ENCODE peak calls at places on chromosomes 16 and 17, in ten cellular contexts. One of them, this sample, is unnamed.

GRCh38 chr17:69853533-69854262 is 221.3 kb upstream of the KCNJ16 start:
- ATAC-seq in naive thymus-derived CD8-positive, alpha-beta T cell: no peak
- ATAC-seq in activated naive CD8-positive, alpha-beta T cell treated with anti-CD3 and anti-CD28 coated beads, Interleukin-2, amount 10 ng/mL, durations not matched to agents 7 days and 5 days: no peak
- ATAC-seq in central memory CD8-positive, alpha-beta T cell: no peak
- ATAC-seq in right cardiac atrium: peak
- ATAC-seq in sciatic nerve: peak
- ATAC-seq in effector memory CD8-positive, alpha-beta T cell: no peak
- ATAC-seq in stimulated activated naive B cell treated with anti-CD40 and anti-IgM and Interleukin-4, amounts not matched to agents 10 μg/mL and 1 μg/mL and 100 μg/mL, for 72 hours: peak
- ATAC-seq in activated T-cell treated with anti-CD3 and anti-CD28 coated beads, Interleukin-2, amount 50 U/mL, for 72 hours: no peak
- ATAC-seq in activated CD8-positive, alpha-beta memory T cell treated with anti-CD3 and anti-CD28 coated beads, Interleukin-2, amount 10 ng/mL, durations not matched to agents 7 days and 5 days: no peak
- ATAC-seq in this sample: peak

GRCh38 chr17:76196675-76197074 is 43.6 kb downstream of the RNF157 start:
- ATAC-seq in central memory CD8-positive, alpha-beta T cell: no peak
- ATAC-seq in naive thymus-derived CD8-positive, alpha-beta T cell: no peak
- ATAC-seq in stimulated activated naive B cell treated with anti-CD40 and anti-IgM and Interleukin-4, amounts not matched to agents 10 μg/mL and 1 μg/mL and 100 μg/mL, for 72 hours: no peak
- ATAC-seq in sciatic nerve: peak
- ATAC-seq in activated CD8-positive, alpha-beta memory T cell treated with anti-CD3 and anti-CD28 coated beads, Interleukin-2, amount 10 ng/mL, durations not matched to agents 7 days and 5 days: no peak
- ATAC-seq in activated naive CD8-positive, alpha-beta T cell treated with anti-CD3 and anti-CD28 coated beads, Interleukin-2, amount 10 ng/mL, durations not matched to agents 7 days and 5 days: no peak
- ATAC-seq in activated T-cell treated with anti-CD3 and anti-CD28 coated beads, Interleukin-2, amount 50 U/mL, for 72 hours: no peak
- ATAC-seq in right cardiac atrium: peak
- ATAC-seq in effector memory CD8-positive, alpha-beta T cell: no peak
- ATAC-seq in this sample: no peak

GRCh38 chr17:41784207-41784744 is 2.2 kb downstream of the JUP start:
- ATAC-seq in activated CD8-positive, alpha-beta memory T cell treated with anti-CD3 and anti-CD28 coated beads, Interleukin-2, amount 10 ng/mL, durations not matched to agents 7 days and 5 days: no peak
- ATAC-seq in activated T-cell treated with anti-CD3 and anti-CD28 coated beads, Interleukin-2, amount 50 U/mL, for 72 hours: no peak
- ATAC-seq in activated naive CD8-positive, alpha-beta T cell treated with anti-CD3 and anti-CD28 coated beads, Interleukin-2, amount 10 ng/mL, durations not matched to agents 7 days and 5 days: no peak
- ATAC-seq in naive thymus-derived CD8-positive, alpha-beta T cell: no peak
- ATAC-seq in stimulated activated naive B cell treated with anti-CD40 and anti-IgM and Interleukin-4, amounts not matched to agents 10 μg/mL and 1 μg/mL and 100 μg/mL, for 72 hours: peak
- ATAC-seq in effector memory CD8-positive, alpha-beta T cell: no peak
- ATAC-seq in right cardiac atrium: peak
- ATAC-seq in sciatic nerve: no peak
- ATAC-seq in central memory CD8-positive, alpha-beta T cell: no peak
- ATAC-seq in this sample: no peak

GRCh38 chr17:55731586-55732250 is 9.1 kb upstream of the TMEM100 start:
- ATAC-seq in right cardiac atrium: peak
- ATAC-seq in activated T-cell treated with anti-CD3 and anti-CD28 coated beads, Interleukin-2, amount 50 U/mL, for 72 hours: no peak
- ATAC-seq in naive thymus-derived CD8-positive, alpha-beta T cell: no peak
- ATAC-seq in stimulated activated naive B cell treated with anti-CD40 and anti-IgM and Interleukin-4, amounts not matched to agents 10 μg/mL and 1 μg/mL and 100 μg/mL, for 72 hours: no peak
- ATAC-seq in effector memory CD8-positive, alpha-beta T cell: no peak
- ATAC-seq in activated naive CD8-positive, alpha-beta T cell treated with anti-CD3 and anti-CD28 coated beads, Interleukin-2, amount 10 ng/mL, durations not matched to agents 7 days and 5 days: no peak
- ATAC-seq in central memory CD8-positive, alpha-beta T cell: no peak
- ATAC-seq in activated CD8-positive, alpha-beta memory T cell treated with anti-CD3 and anti-CD28 coated beads, Interleukin-2, amount 10 ng/mL, durations not matched to agents 7 days and 5 days: no peak
- ATAC-seq in sciatic nerve: peak
- ATAC-seq in this sample: peak

GRCh38 chr17:45073414-45074070 is 12.4 kb downstream of the NMT1 start:
- ATAC-seq in activated naive CD8-positive, alpha-beta T cell treated with anti-CD3 and anti-CD28 coated beads, Interleukin-2, amount 10 ng/mL, durations not matched to agents 7 days and 5 days: no peak
- ATAC-seq in sciatic nerve: peak
- ATAC-seq in naive thymus-derived CD8-positive, alpha-beta T cell: no peak
- ATAC-seq in activated T-cell treated with anti-CD3 and anti-CD28 coated beads, Interleukin-2, amount 50 U/mL, for 72 hours: no peak
- ATAC-seq in stimulated activated naive B cell treated with anti-CD40 and anti-IgM and Interleukin-4, amounts not matched to agents 10 μg/mL and 1 μg/mL and 100 μg/mL, for 72 hours: no peak
- ATAC-seq in central memory CD8-positive, alpha-beta T cell: no peak
- ATAC-seq in right cardiac atrium: peak
- ATAC-seq in activated CD8-positive, alpha-beta memory T cell treated with anti-CD3 and anti-CD28 coated beads, Interleukin-2, amount 10 ng/mL, durations not matched to agents 7 days and 5 days: no peak
- ATAC-seq in effector memory CD8-positive, alpha-beta T cell: no peak
- ATAC-seq in this sample: no peak

GRCh38 chr17:44602390-44602789 is 45.1 kb downstream of the FZD2 start:
- ATAC-seq in stimulated activated naive B cell treated with anti-CD40 and anti-IgM and Interleukin-4, amounts not matched to agents 10 μg/mL and 1 μg/mL and 100 μg/mL, for 72 hours: no peak
- ATAC-seq in effector memory CD8-positive, alpha-beta T cell: no peak
- ATAC-seq in naive thymus-derived CD8-positive, alpha-beta T cell: no peak
- ATAC-seq in activated T-cell treated with anti-CD3 and anti-CD28 coated beads, Interleukin-2, amount 50 U/mL, for 72 hours: no peak
- ATAC-seq in sciatic nerve: no peak
- ATAC-seq in central memory CD8-positive, alpha-beta T cell: no peak
- ATAC-seq in activated naive CD8-positive, alpha-beta T cell treated with anti-CD3 and anti-CD28 coated beads, Interleukin-2, amount 10 ng/mL, durations not matched to agents 7 days and 5 days: no peak
- ATAC-seq in right cardiac atrium: no peak
- ATAC-seq in activated CD8-positive, alpha-beta memory T cell treated with anti-CD3 and anti-CD28 coated beads, Interleukin-2, amount 10 ng/mL, durations not matched to agents 7 days and 5 days: no peak
- ATAC-seq in this sample: no peak

GRCh38 chr17:7916383-7916677 is 241 bp upstream of the RNF227 start:
- ATAC-seq in central memory CD8-positive, alpha-beta T cell: no peak
- ATAC-seq in naive thymus-derived CD8-positive, alpha-beta T cell: no peak
- ATAC-seq in activated naive CD8-positive, alpha-beta T cell treated with anti-CD3 and anti-CD28 coated beads, Interleukin-2, amount 10 ng/mL, durations not matched to agents 7 days and 5 days: no peak
- ATAC-seq in stimulated activated naive B cell treated with anti-CD40 and anti-IgM and Interleukin-4, amounts not matched to agents 10 μg/mL and 1 μg/mL and 100 μg/mL, for 72 hours: no peak
- ATAC-seq in right cardiac atrium: no peak
- ATAC-seq in activated T-cell treated with anti-CD3 and anti-CD28 coated beads, Interleukin-2, amount 50 U/mL, for 72 hours: no peak
- ATAC-seq in effector memory CD8-positive, alpha-beta T cell: no peak
- ATAC-seq in activated CD8-positive, alpha-beta memory T cell treated with anti-CD3 and anti-CD28 coated beads, Interleukin-2, amount 10 ng/mL, durations not matched to agents 7 days and 5 days: no peak
- ATAC-seq in sciatic nerve: no peak
- ATAC-seq in this sample: no peak

GRCh38 chr16:69112285-69113129 is 7.1 kb downstream of the HAS3 start:
- ATAC-seq in right cardiac atrium: peak
- ATAC-seq in activated T-cell treated with anti-CD3 and anti-CD28 coated beads, Interleukin-2, amount 50 U/mL, for 72 hours: peak
- ATAC-seq in sciatic nerve: peak
- ATAC-seq in effector memory CD8-positive, alpha-beta T cell: peak
- ATAC-seq in naive thymus-derived CD8-positive, alpha-beta T cell: peak
- ATAC-seq in activated naive CD8-positive, alpha-beta T cell treated with anti-CD3 and anti-CD28 coated beads, Interleukin-2, amount 10 ng/mL, durations not matched to agents 7 days and 5 days: peak
- ATAC-seq in activated CD8-positive, alpha-beta memory T cell treated with anti-CD3 and anti-CD28 coated beads, Interleukin-2, amount 10 ng/mL, durations not matched to agents 7 days and 5 days: peak
- ATAC-seq in central memory CD8-positive, alpha-beta T cell: no peak
- ATAC-seq in stimulated activated naive B cell treated with anti-CD40 and anti-IgM and Interleukin-4, amounts not matched to agents 10 μg/mL and 1 μg/mL and 100 μg/mL, for 72 hours: peak
- ATAC-seq in this sample: peak

GRCh38 chr17:40191237-40192208 is 14.3 kb downstream of the RAPGEFL1 start:
- ATAC-seq in sciatic nerve: peak
- ATAC-seq in right cardiac atrium: peak
- ATAC-seq in activated T-cell treated with anti-CD3 and anti-CD28 coated beads, Interleukin-2, amount 50 U/mL, for 72 hours: peak
- ATAC-seq in activated naive CD8-positive, alpha-beta T cell treated with anti-CD3 and anti-CD28 coated beads, Interleukin-2, amount 10 ng/mL, durations not matched to agents 7 days and 5 days: peak
- ATAC-seq in activated CD8-positive, alpha-beta memory T cell treated with anti-CD3 and anti-CD28 coated beads, Interleukin-2, amount 10 ng/mL, durations not matched to agents 7 days and 5 days: peak
- ATAC-seq in naive thymus-derived CD8-positive, alpha-beta T cell: peak
- ATAC-seq in central memory CD8-positive, alpha-beta T cell: peak
- ATAC-seq in stimulated activated naive B cell treated with anti-CD40 and anti-IgM and Interleukin-4, amounts not matched to agents 10 μg/mL and 1 μg/mL and 100 μg/mL, for 72 hours: peak
- ATAC-seq in effector memory CD8-positive, alpha-beta T cell: peak
- ATAC-seq in this sample: peak

GRCh38 chr17:48444531-48445247 is 14.7 kb upstream of the SKAP1 start:
- ATAC-seq in stimulated activated naive B cell treated with anti-CD40 and anti-IgM and Interleukin-4, amounts not matched to agents 10 μg/mL and 1 μg/mL and 100 μg/mL, for 72 hours: peak
- ATAC-seq in activated naive CD8-positive, alpha-beta T cell treated with anti-CD3 and anti-CD28 coated beads, Interleukin-2, amount 10 ng/mL, durations not matched to agents 7 days and 5 days: peak
- ATAC-seq in right cardiac atrium: no peak
- ATAC-seq in sciatic nerve: no peak
- ATAC-seq in naive thymus-derived CD8-positive, alpha-beta T cell: peak
- ATAC-seq in activated CD8-positive, alpha-beta memory T cell treated with anti-CD3 and anti-CD28 coated beads, Interleukin-2, amount 10 ng/mL, durations not matched to agents 7 days and 5 days: peak
- ATAC-seq in central memory CD8-positive, alpha-beta T cell: no peak
- ATAC-seq in activated T-cell treated with anti-CD3 and anti-CD28 coated beads, Interleukin-2, amount 50 U/mL, for 72 hours: peak
- ATAC-seq in effector memory CD8-positive, alpha-beta T cell: peak
- ATAC-seq in this sample: no peak

GRCh38 chr17:46727572-46728348 is 90.7 kb downstream of the WNT3 start:
- ATAC-seq in activated T-cell treated with anti-CD3 and anti-CD28 coated beads, Interleukin-2, amount 50 U/mL, for 72 hours: no peak
- ATAC-seq in central memory CD8-positive, alpha-beta T cell: no peak
- ATAC-seq in activated CD8-positive, alpha-beta memory T cell treated with anti-CD3 and anti-CD28 coated beads, Interleukin-2, amount 10 ng/mL, durations not matched to agents 7 days and 5 days: no peak
- ATAC-seq in naive thymus-derived CD8-positive, alpha-beta T cell: no peak
- ATAC-seq in activated naive CD8-positive, alpha-beta T cell treated with anti-CD3 and anti-CD28 coated beads, Interleukin-2, amount 10 ng/mL, durations not matched to agents 7 days and 5 days: no peak
- ATAC-seq in right cardiac atrium: no peak
- ATAC-seq in stimulated activated naive B cell treated with anti-CD40 and anti-IgM and Interleukin-4, amounts not matched to agents 10 μg/mL and 1 μg/mL and 100 μg/mL, for 72 hours: no peak
- ATAC-seq in effector memory CD8-positive, alpha-beta T cell: no peak
- ATAC-seq in sciatic nerve: no peak
- ATAC-seq in this sample: peak

GRCh38 chr17:57419940-57420522 is 163.7 kb downstream of the MSI2 start:
- ATAC-seq in naive thymus-derived CD8-positive, alpha-beta T cell: no peak
- ATAC-seq in effector memory CD8-positive, alpha-beta T cell: no peak
- ATAC-seq in activated T-cell treated with anti-CD3 and anti-CD28 coated beads, Interleukin-2, amount 50 U/mL, for 72 hours: no peak
- ATAC-seq in sciatic nerve: no peak
- ATAC-seq in right cardiac atrium: no peak
- ATAC-seq in activated naive CD8-positive, alpha-beta T cell treated with anti-CD3 and anti-CD28 coated beads, Interleukin-2, amount 10 ng/mL, durations not matched to agents 7 days and 5 days: no peak
- ATAC-seq in stimulated activated naive B cell treated with anti-CD40 and anti-IgM and Interleukin-4, amounts not matched to agents 10 μg/mL and 1 μg/mL and 100 μg/mL, for 72 hours: no peak
- ATAC-seq in central memory CD8-positive, alpha-beta T cell: no peak
- ATAC-seq in activated CD8-positive, alpha-beta memory T cell treated with anti-CD3 and anti-CD28 coated beads, Interleukin-2, amount 10 ng/mL, durations not matched to agents 7 days and 5 days: no peak
- ATAC-seq in this sample: no peak

GRCh38 chr16:14427371-14427948 is 202.6 kb downstream of the PARN start:
- ATAC-seq in activated CD8-positive, alpha-beta memory T cell treated with anti-CD3 and anti-CD28 coated beads, Interleukin-2, amount 10 ng/mL, durations not matched to agents 7 days and 5 days: no peak
- ATAC-seq in effector memory CD8-positive, alpha-beta T cell: no peak
- ATAC-seq in naive thymus-derived CD8-positive, alpha-beta T cell: no peak
- ATAC-seq in central memory CD8-positive, alpha-beta T cell: no peak
- ATAC-seq in stimulated activated naive B cell treated with anti-CD40 and anti-IgM and Interleukin-4, amounts not matched to agents 10 μg/mL and 1 μg/mL and 100 μg/mL, for 72 hours: no peak
- ATAC-seq in activated T-cell treated with anti-CD3 and anti-CD28 coated beads, Interleukin-2, amount 50 U/mL, for 72 hours: no peak
- ATAC-seq in right cardiac atrium: peak
- ATAC-seq in sciatic nerve: peak
- ATAC-seq in activated naive CD8-positive, alpha-beta T cell treated with anti-CD3 and anti-CD28 coated beads, Interleukin-2, amount 10 ng/mL, durations not matched to agents 7 days and 5 days: no peak
- ATAC-seq in this sample: no peak

GRCh38 chr17:1275205-1275961 is 4.1 kb upstream of the TRARG1 start:
- ATAC-seq in effector memory CD8-positive, alpha-beta T cell: peak
- ATAC-seq in central memory CD8-positive, alpha-beta T cell: no peak
- ATAC-seq in activated naive CD8-positive, alpha-beta T cell treated with anti-CD3 and anti-CD28 coated beads, Interleukin-2, amount 10 ng/mL, durations not matched to agents 7 days and 5 days: no peak
- ATAC-seq in sciatic nerve: no peak
- ATAC-seq in stimulated activated naive B cell treated with anti-CD40 and anti-IgM and Interleukin-4, amounts not matched to agents 10 μg/mL and 1 μg/mL and 100 μg/mL, for 72 hours: peak
- ATAC-seq in activated T-cell treated with anti-CD3 and anti-CD28 coated beads, Interleukin-2, amount 50 U/mL, for 72 hours: peak
- ATAC-seq in activated CD8-positive, alpha-beta memory T cell treated with anti-CD3 and anti-CD28 coated beads, Interleukin-2, amount 10 ng/mL, durations not matched to agents 7 days and 5 days: no peak
- ATAC-seq in naive thymus-derived CD8-positive, alpha-beta T cell: no peak
- ATAC-seq in right cardiac atrium: no peak
- ATAC-seq in this sample: no peak

GRCh38 chr16:24953721-24954120 is 61.4 kb downstream of the ARHGAP17 start:
- ATAC-seq in naive thymus-derived CD8-positive, alpha-beta T cell: no peak
- ATAC-seq in activated T-cell treated with anti-CD3 and anti-CD28 coated beads, Interleukin-2, amount 50 U/mL, for 72 hours: no peak
- ATAC-seq in effector memory CD8-positive, alpha-beta T cell: no peak
- ATAC-seq in activated naive CD8-positive, alpha-beta T cell treated with anti-CD3 and anti-CD28 coated beads, Interleukin-2, amount 10 ng/mL, durations not matched to agents 7 days and 5 days: no peak
- ATAC-seq in central memory CD8-positive, alpha-beta T cell: no peak
- ATAC-seq in sciatic nerve: no peak
- ATAC-seq in activated CD8-positive, alpha-beta memory T cell treated with anti-CD3 and anti-CD28 coated beads, Interleukin-2, amount 10 ng/mL, durations not matched to agents 7 days and 5 days: no peak
- ATAC-seq in stimulated activated naive B cell treated with anti-CD40 and anti-IgM and Interleukin-4, amounts not matched to agents 10 μg/mL and 1 μg/mL and 100 μg/mL, for 72 hours: no peak
- ATAC-seq in right cardiac atrium: no peak
- ATAC-seq in this sample: no peak

GRCh38 chr16:83698964-83699363 is 108.8 kb upstream of the HSBP1 start:
- ATAC-seq in activated CD8-positive, alpha-beta memory T cell treated with anti-CD3 and anti-CD28 coated beads, Interleukin-2, amount 10 ng/mL, durations not matched to agents 7 days and 5 days: no peak
- ATAC-seq in activated naive CD8-positive, alpha-beta T cell treated with anti-CD3 and anti-CD28 coated beads, Interleukin-2, amount 10 ng/mL, durations not matched to agents 7 days and 5 days: no peak
- ATAC-seq in sciatic nerve: no peak
- ATAC-seq in stimulated activated naive B cell treated with anti-CD40 and anti-IgM and Interleukin-4, amounts not matched to agents 10 μg/mL and 1 μg/mL and 100 μg/mL, for 72 hours: no peak
- ATAC-seq in right cardiac atrium: no peak
- ATAC-seq in naive thymus-derived CD8-positive, alpha-beta T cell: no peak
- ATAC-seq in effector memory CD8-positive, alpha-beta T cell: no peak
- ATAC-seq in central memory CD8-positive, alpha-beta T cell: no peak
- ATAC-seq in activated T-cell treated with anti-CD3 and anti-CD28 coated beads, Interleukin-2, amount 50 U/mL, for 72 hours: no peak
- ATAC-seq in this sample: no peak

GRCh38 chr17:65438708-65439294 is 122.6 kb downstream of the AXIN2 start:
- ATAC-seq in activated T-cell treated with anti-CD3 and anti-CD28 coated beads, Interleukin-2, amount 50 U/mL, for 72 hours: no peak
- ATAC-seq in activated CD8-positive, alpha-beta memory T cell treated with anti-CD3 and anti-CD28 coated beads, Interleukin-2, amount 10 ng/mL, durations not matched to agents 7 days and 5 days: no peak
- ATAC-seq in naive thymus-derived CD8-positive, alpha-beta T cell: no peak
- ATAC-seq in central memory CD8-positive, alpha-beta T cell: no peak
- ATAC-seq in stimulated activated naive B cell treated with anti-CD40 and anti-IgM and Interleukin-4, amounts not matched to agents 10 μg/mL and 1 μg/mL and 100 μg/mL, for 72 hours: no peak
- ATAC-seq in activated naive CD8-positive, alpha-beta T cell treated with anti-CD3 and anti-CD28 coated beads, Interleukin-2, amount 10 ng/mL, durations not matched to agents 7 days and 5 days: no peak
- ATAC-seq in right cardiac atrium: no peak
- ATAC-seq in effector memory CD8-positive, alpha-beta T cell: no peak
- ATAC-seq in sciatic nerve: no peak
- ATAC-seq in this sample: peak

GRCh38 chr16:1707193-1707790 is 1.3 kb downstream of the MAPK8IP3 start:
- ATAC-seq in naive thymus-derived CD8-positive, alpha-beta T cell: no peak
- ATAC-seq in central memory CD8-positive, alpha-beta T cell: no peak
- ATAC-seq in right cardiac atrium: no peak
- ATAC-seq in activated CD8-positive, alpha-beta memory T cell treated with anti-CD3 and anti-CD28 coated beads, Interleukin-2, amount 10 ng/mL, durations not matched to agents 7 days and 5 days: no peak
- ATAC-seq in sciatic nerve: no peak
- ATAC-seq in activated T-cell treated with anti-CD3 and anti-CD28 coated beads, Interleukin-2, amount 50 U/mL, for 72 hours: no peak
- ATAC-seq in activated naive CD8-positive, alpha-beta T cell treated with anti-CD3 and anti-CD28 coated beads, Interleukin-2, amount 10 ng/mL, durations not matched to agents 7 days and 5 days: no peak
- ATAC-seq in stimulated activated naive B cell treated with anti-CD40 and anti-IgM and Interleukin-4, amounts not matched to agents 10 μg/mL and 1 μg/mL and 100 μg/mL, for 72 hours: no peak
- ATAC-seq in effector memory CD8-positive, alpha-beta T cell: no peak
- ATAC-seq in this sample: peak

GRCh38 chr16:85527767-85528297 is 85.3 kb upstream of the GSE1 start:
- ATAC-seq in activated CD8-positive, alpha-beta memory T cell treated with anti-CD3 and anti-CD28 coated beads, Interleukin-2, amount 10 ng/mL, durations not matched to agents 7 days and 5 days: no peak
- ATAC-seq in stimulated activated naive B cell treated with anti-CD40 and anti-IgM and Interleukin-4, amounts not matched to agents 10 μg/mL and 1 μg/mL and 100 μg/mL, for 72 hours: no peak
- ATAC-seq in activated naive CD8-positive, alpha-beta T cell treated with anti-CD3 and anti-CD28 coated beads, Interleukin-2, amount 10 ng/mL, durations not matched to agents 7 days and 5 days: no peak
- ATAC-seq in activated T-cell treated with anti-CD3 and anti-CD28 coated beads, Interleukin-2, amount 50 U/mL, for 72 hours: no peak
- ATAC-seq in right cardiac atrium: no peak
- ATAC-seq in sciatic nerve: no peak
- ATAC-seq in naive thymus-derived CD8-positive, alpha-beta T cell: no peak
- ATAC-seq in effector memory CD8-positive, alpha-beta T cell: no peak
- ATAC-seq in central memory CD8-positive, alpha-beta T cell: no peak
- ATAC-seq in this sample: no peak

GRCh38 chr17:20266806-20267458 is 200.4 kb downstream of the LGALS9B start:
- ATAC-seq in central memory CD8-positive, alpha-beta T cell: no peak
- ATAC-seq in activated T-cell treated with anti-CD3 and anti-CD28 coated beads, Interleukin-2, amount 50 U/mL, for 72 hours: no peak
- ATAC-seq in stimulated activated naive B cell treated with anti-CD40 and anti-IgM and Interleukin-4, amounts not matched to agents 10 μg/mL and 1 μg/mL and 100 μg/mL, for 72 hours: no peak
- ATAC-seq in effector memory CD8-positive, alpha-beta T cell: no peak
- ATAC-seq in activated naive CD8-positive, alpha-beta T cell treated with anti-CD3 and anti-CD28 coated beads, Interleukin-2, amount 10 ng/mL, durations not matched to agents 7 days and 5 days: no peak
- ATAC-seq in naive thymus-derived CD8-positive, alpha-beta T cell: no peak
- ATAC-seq in right cardiac atrium: no peak
- ATAC-seq in activated CD8-positive, alpha-beta memory T cell treated with anti-CD3 and anti-CD28 coated beads, Interleukin-2, amount 10 ng/mL, durations not matched to agents 7 days and 5 days: no peak
- ATAC-seq in sciatic nerve: no peak
- ATAC-seq in this sample: peak

GRCh38 chr17:18315498-18316360 is 636 bp downstream of the SMCR8 start:
- ATAC-seq in activated CD8-positive, alpha-beta memory T cell treated with anti-CD3 and anti-CD28 coated beads, Interleukin-2, amount 10 ng/mL, durations not matched to agents 7 days and 5 days: peak
- ATAC-seq in central memory CD8-positive, alpha-beta T cell: peak
- ATAC-seq in activated naive CD8-positive, alpha-beta T cell treated with anti-CD3 and anti-CD28 coated beads, Interleukin-2, amount 10 ng/mL, durations not matched to agents 7 days and 5 days: peak
- ATAC-seq in naive thymus-derived CD8-positive, alpha-beta T cell: peak
- ATAC-seq in right cardiac atrium: no peak
- ATAC-seq in activated T-cell treated with anti-CD3 and anti-CD28 coated beads, Interleukin-2, amount 50 U/mL, for 72 hours: peak
- ATAC-seq in effector memory CD8-positive, alpha-beta T cell: peak
- ATAC-seq in stimulated activated naive B cell treated with anti-CD40 and anti-IgM and Interleukin-4, amounts not matched to agents 10 μg/mL and 1 μg/mL and 100 μg/mL, for 72 hours: peak
- ATAC-seq in sciatic nerve: peak
- ATAC-seq in this sample: peak

GRCh38 chr17:29844339-29845048 is 85.5 kb downstream of the SSH2 start:
- ATAC-seq in activated naive CD8-positive, alpha-beta T cell treated with anti-CD3 and anti-CD28 coated beads, Interleukin-2, amount 10 ng/mL, durations not matched to agents 7 days and 5 days: no peak
- ATAC-seq in effector memory CD8-positive, alpha-beta T cell: no peak
- ATAC-seq in right cardiac atrium: no peak
- ATAC-seq in activated CD8-positive, alpha-beta memory T cell treated with anti-CD3 and anti-CD28 coated beads, Interleukin-2, amount 10 ng/mL, durations not matched to agents 7 days and 5 days: no peak
- ATAC-seq in activated T-cell treated with anti-CD3 and anti-CD28 coated beads, Interleukin-2, amount 50 U/mL, for 72 hours: no peak
- ATAC-seq in stimulated activated naive B cell treated with anti-CD40 and anti-IgM and Interleukin-4, amounts not matched to agents 10 μg/mL and 1 μg/mL and 100 μg/mL, for 72 hours: no peak
- ATAC-seq in central memory CD8-positive, alpha-beta T cell: no peak
- ATAC-seq in sciatic nerve: no peak
- ATAC-seq in naive thymus-derived CD8-positive, alpha-beta T cell: no peak
- ATAC-seq in this sample: no peak